ENCODE peak calls at places on chromosomes 1 and 21, in four cellular contexts. Z is HepG2, R is WTC11, X is GM12878. T is an unnamed sample.

GRCh38 chr1:52662645-52663313 is 29.8 kb downstream of the SHISAL2A start:
- DNase-seq in Z (peak), R (peak), X (no peak), T (no peak)

GRCh38 chr1:162404550-162405160 is 7.3 kb downstream of the SH2D1B start:
- DNase-seq in Z (no peak), R (no peak), X (no peak), T (no peak)

GRCh38 chr1:40078512-40079333 is 18.3 kb downstream of the PPT1 start:
- DNase-seq in Z (peak), R (peak), X (no peak), T (peak)

GRCh38 chr1:25030674-25031589 is 100.9 kb upstream of the RUNX3 start:
- DNase-seq in Z (no peak), R (no peak), X (peak), T (no peak)

GRCh38 chr1:7253118-7253480 is 467.8 kb downstream of the CAMTA1 start:
- DNase-seq in Z (no peak), R (no peak), X (no peak), T (no peak)

GRCh38 chr1:93845554-93846150 is 33.4 kb downstream of the DNTTIP2 start:
- DNase-seq in Z (peak), R (peak), X (no peak), T (peak)

GRCh38 chr1:10888791-10889627 is 92.6 kb upstream of the CASZ1 start:
- DNase-seq in Z (no peak), R (no peak), X (no peak), T (no peak)

GRCh38 chr21:33135925-33136324 is 66.0 kb downstream of the OLIG1 start:
- DNase-seq in Z (no peak), R (no peak), X (no peak), T (no peak)

GRCh38 chr1:152983743-152984142 is at the start of gene SPRR1A:
- DNase-seq in Z (no peak), R (no peak), X (no peak), T (no peak)

GRCh38 chr1:26471498-26472329 is 526 bp upstream of the HMGN2 start:
- DNase-seq in Z (no peak), R (peak), X (no peak), T (peak)

GRCh38 chr1:1024421-1025415 is 4.8 kb downstream of the AGRN start:
- DNase-seq in Z (peak), R (peak), X (no peak), T (no peak)

GRCh38 chr1:29577512-29577911 is 341.2 kb downstream of the PTPRU start:
- DNase-seq in Z (no peak), R (peak), X (no peak), T (no peak)

GRCh38 chr1:226181996-226182714 is 4.4 kb downstream of the ACBD3 start:
- DNase-seq in Z (peak), R (peak), X (no peak), T (no peak)

GRCh38 chr1:25135903-25136302 is 96.4 kb downstream of the SYF2 start:
- DNase-seq in Z (no peak), R (no peak), X (no peak), T (no peak)

GRCh38 chr1:17595602-17595925 is 56.1 kb downstream of the ARHGEF10L start:
- DNase-seq in Z (no peak), R (no peak), X (no peak), T (no peak)

GRCh38 chr1:117447661-117448060 is 80.4 kb downstream of the MAN1A2 start:
- DNase-seq in Z (no peak), R (no peak), X (no peak), T (no peak)

GRCh38 chr1:153940756-153941155 is 5.8 kb downstream of the DENND4B start:
- DNase-seq in Z (no peak), R (no peak), X (no peak), T (no peak)

GRCh38 chr1:10918531-10918930 is 93.9 kb upstream of the TARDBP start:
- DNase-seq in Z (no peak), R (no peak), X (no peak), T (no peak)

GRCh38 chr1:204746838-204747442 is 61.4 kb upstream of the LRRN2 start:
- DNase-seq in Z (peak), R (peak), X (no peak), T (peak)

GRCh38 chr1:151596166-151596933 is 15.5 kb upstream of the SNX27 start:
- DNase-seq in Z (peak), R (no peak), X (no peak), T (peak)

GRCh38 chr1:207858806-207859205 is 52.1 kb downstream of the CD34 start:
- DNase-seq in Z (peak), R (no peak), X (no peak), T (no peak)

GRCh38 chr1:153985984-153986761 is at the start of gene RAB13:
- DNase-seq in Z (peak), R (peak), X (no peak), T (peak)

GRCh38 chr1:223079498-223079897 is 63.5 kb downstream of the TLR5 start:
- DNase-seq in Z (no peak), R (no peak), X (no peak), T (no peak)

GRCh38 chr1:159854101-159854692 is 8.3 kb downstream of the VSIG8 start:
- DNase-seq in Z (no peak), R (peak), X (no peak), T (no peak)

GRCh38 chr1:40383488-40384412 is 10.2 kb downstream of the SMAP2 start:
- DNase-seq in Z (peak), R (no peak), X (no peak), T (peak)

GRCh38 chr1:79842811-79843210 is 836.3 kb upstream of the ADGRL4 start:
- DNase-seq in Z (no peak), R (no peak), X (no peak), T (no peak)

GRCh38 chr1:24694380-24694843 is 50.8 kb upstream of the CLIC4 start:
- DNase-seq in Z (no peak), R (no peak), X (peak), T (no peak)

GRCh38 chr1:150551784-150552691 is 2.8 kb downstream of the ADAMTSL4 start:
- DNase-seq in Z (peak), R (no peak), X (no peak), T (peak)

GRCh38 chr1:27598288-27598687 is 5.7 kb downstream of the AHDC1 start:
- DNase-seq in Z (no peak), R (peak), X (no peak), T (no peak)

GRCh38 chr1:23799570-23800395 is 771 bp downstream of the GALE start:
- DNase-seq in Z (peak), R (peak), X (no peak), T (peak)

GRCh38 chr1:204130178-204130577 is 21.7 kb downstream of the ETNK2 start:
- DNase-seq in Z (no peak), R (no peak), X (no peak), T (no peak)

GRCh38 chr1:170634819-170635410 is 29.0 kb upstream of the PRRX1 start:
- DNase-seq in Z (no peak), R (no peak), X (no peak), T (no peak)

GRCh38 chr1:228860911-228861829 is 125.9 kb downstream of the RHOU start:
- DNase-seq in Z (peak), R (no peak), X (peak), T (no peak)

GRCh38 chr1:183210678-183211077 is 24.6 kb downstream of the LAMC2 start:
- DNase-seq in Z (no peak), R (no peak), X (no peak), T (no peak)

GRCh38 chr1:9340172-9340854 is 47.6 kb downstream of the SPSB1 start:
- DNase-seq in Z (no peak), R (no peak), X (no peak), T (no peak)

DNA sequence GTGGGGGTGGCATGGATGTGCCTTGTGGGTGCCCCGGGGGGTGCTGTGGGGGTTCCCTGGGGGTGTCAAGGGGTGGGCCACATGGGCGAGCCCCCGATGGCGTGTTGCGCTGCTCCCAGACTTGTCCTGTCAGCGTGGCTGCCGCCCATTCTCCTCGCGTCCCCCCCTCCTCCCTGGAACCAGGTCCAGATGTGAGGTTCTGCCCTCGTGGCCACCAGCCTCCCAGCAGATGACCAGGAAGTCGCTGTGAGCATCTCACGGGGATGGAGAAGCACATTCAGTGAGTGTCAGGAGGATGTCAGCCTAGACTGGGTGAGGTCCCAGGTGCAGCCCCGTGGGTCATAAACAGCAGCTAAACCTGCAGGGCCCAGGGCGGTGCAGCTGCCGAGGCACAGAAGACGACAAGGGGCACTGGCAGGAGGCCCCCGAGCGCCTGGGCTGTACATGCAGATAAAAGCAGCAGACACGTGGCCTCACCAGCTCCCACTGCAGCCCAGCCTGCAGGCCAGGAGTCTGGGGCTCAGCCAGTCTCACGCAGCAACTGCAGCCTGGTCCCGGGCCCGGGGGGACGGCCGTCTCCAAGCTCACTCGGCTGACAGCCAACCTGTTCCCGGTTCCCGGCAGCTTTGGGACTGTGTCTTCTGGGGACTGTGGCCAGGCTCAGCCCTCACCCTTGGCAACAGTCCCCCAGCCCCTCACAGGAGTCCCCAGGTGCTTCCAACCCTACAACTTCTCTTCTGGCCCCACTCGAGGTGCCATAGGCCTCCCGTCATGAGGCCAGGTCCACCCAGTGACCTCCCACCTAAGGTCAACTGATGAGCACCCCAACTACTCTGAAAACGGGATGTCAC is 17.5 kb upstream of the COL6A2 start:
- DNase-seq in Z (no peak), R (no peak), X (no peak), T (no peak)
- TF ChIP-seq NR2C2 in Z (no peak), R (no peak), X (no peak), T (no peak)

DNA sequence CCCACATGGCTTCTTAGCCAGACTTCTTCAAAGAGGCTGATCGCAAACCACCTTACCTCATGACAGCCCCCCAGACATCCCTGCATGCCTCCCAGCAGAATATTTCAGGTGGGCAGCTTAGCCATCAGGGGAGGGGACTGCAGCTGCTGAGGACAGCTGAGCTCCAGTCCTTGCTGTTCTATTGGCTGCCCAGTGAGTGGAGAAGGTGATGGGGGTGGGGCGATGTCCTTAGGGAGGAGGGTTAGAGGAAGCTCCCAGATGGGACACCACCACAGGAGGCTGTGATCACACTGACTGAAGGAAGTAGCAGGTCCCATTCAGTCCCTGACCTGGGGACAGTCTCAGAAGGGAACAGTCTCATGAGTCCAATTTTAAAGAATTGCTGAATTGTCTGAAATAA is 38.3 kb downstream of the GJA5 start:
- DNase-seq in Z (no peak), R (peak), X (no peak), T (no peak)
- TF ChIP-seq NR2C2 in Z (no peak), R (no peak), X (no peak), T (no peak)

GRCh38 chr21:26840912-26841311 is 4.3 kb downstream of the ADAMTS1 start:
- DNase-seq in Z (no peak), R (no peak), X (no peak), T (no peak)
- TF ChIP-seq NR2C2 in Z (no peak), R (no peak), X (no peak), T (no peak)

GRCh38 chr21:46633561-46633960 is 1.9 kb upstream of the PRMT2 start:
- DNase-seq in Z (no peak), R (no peak), X (no peak), T (no peak)

GRCh38 chr21:46634966-46635323 is 529 bp upstream of the PRMT2 start:
- DNase-seq in Z (peak), R (peak), X (peak), T (no peak)

GRCh38 chr21:46635324-46636180 is at the start of gene PRMT2:
- DNase-seq in Z (peak), R (peak), X (peak), T (peak)

GRCh38 chr21:46636181-46636512 is 673 bp downstream of the PRMT2 start:
- DNase-seq in Z (no peak), R (no peak), X (no peak), T (no peak)

DNA sequence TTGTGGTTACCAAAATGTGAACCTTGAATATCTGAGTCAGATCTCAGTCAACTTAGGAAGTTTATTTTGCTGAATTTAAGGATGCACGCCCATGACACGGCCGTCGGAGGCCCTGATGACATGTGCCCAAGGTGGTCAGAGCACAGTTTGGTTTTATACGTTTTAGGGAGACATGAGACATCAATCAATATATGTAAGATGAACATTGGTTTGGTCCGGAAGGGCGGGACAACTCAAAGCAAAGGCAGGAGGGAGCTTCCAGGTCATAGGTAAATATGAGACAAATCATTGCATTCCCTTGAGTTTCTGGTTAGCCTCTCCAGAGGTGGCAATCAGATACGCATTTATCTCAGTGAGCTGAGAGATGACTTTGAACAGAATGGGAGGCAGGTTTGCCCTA is 1.0 kb upstream of the PRMT2 start:
- DNase-seq in Z (peak), R (no peak), X (no peak), T (no peak)
- TF ChIP-seq NR2C2 in Z (no peak), R (no peak), X (no peak), T (no peak)

GRCh38 chr1:21361506-21361905 is 71.2 kb upstream of the ECE1 start:
- DNase-seq in Z (no peak), R (no peak), X (no peak), T (no peak)
- TF ChIP-seq NR2C2 in Z (no peak), R (no peak), X (no peak), T (no peak)

GRCh38 chr1:65420590-65421340 is at the start of the genes LEPR and LEPROT:
- DNase-seq in Z (peak), R (no peak), X (no peak), T (no peak)

GRCh38 chr1:65423884-65424655 is 3.6 kb downstream of the LEPR start:
- DNase-seq in Z (no peak), R (no peak), X (peak), T (peak)

GRCh38 chr1:65421341-65422174 is 1.1 kb downstream of the LEPR start:
- DNase-seq in Z (no peak), R (no peak), X (no peak), T (no peak)

GRCh38 chr1:65419681-65420589 is 533 bp upstream of the LEPR start:
- DNase-seq in Z (peak), R (peak), X (peak), T (peak)

DNA sequence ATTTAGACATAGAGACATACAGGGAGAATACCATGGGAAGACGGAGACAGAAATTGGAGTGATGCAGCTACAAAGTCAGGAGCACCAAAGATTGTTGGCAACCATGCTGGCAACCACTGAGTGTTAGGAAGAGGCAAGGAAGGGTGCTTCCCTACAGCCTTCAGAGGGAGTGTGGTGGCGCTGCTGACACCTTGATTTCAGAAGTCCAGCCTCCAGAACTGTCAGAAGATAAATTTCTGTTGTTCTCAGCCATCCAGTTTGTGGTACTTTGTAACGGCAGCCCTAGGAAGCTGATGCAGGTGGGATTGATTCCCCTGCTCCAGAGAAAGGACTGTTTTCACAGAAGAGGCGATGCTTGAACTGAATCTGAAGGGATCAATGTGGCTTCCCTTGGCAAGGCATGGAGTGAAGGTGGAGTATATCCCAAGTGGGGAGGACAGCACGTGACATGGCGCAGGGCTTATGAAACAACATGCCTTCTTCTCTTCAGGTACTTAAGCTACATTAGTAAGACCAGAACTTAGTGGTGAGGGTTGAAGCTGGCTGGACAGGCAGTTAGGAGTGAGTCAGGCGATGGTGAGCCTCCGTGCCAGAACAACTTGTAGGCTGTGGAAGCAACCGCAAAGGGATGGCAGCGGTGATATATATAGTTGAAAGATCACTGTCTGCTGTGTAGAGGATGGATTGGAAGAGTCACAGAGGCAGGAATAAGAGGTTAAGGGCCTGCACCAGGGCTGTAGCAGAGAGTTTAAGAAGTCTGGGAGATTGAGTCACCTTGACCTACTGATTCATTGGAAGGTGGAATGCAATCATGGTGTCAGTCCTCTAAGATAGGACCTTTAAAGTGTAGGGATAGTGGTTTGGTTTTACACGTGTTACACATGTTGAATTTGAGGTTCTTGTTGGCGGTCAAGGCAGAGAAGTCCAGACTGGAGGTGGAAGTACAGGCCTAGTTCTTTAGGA is 2.1 kb downstream of the LEPR start:
- DNase-seq in Z (no peak), R (no peak), X (no peak), T (no peak)
- TF ChIP-seq NR2C2 in Z (no peak), R (no peak), X (no peak), T (peak)

T was measured in K562.